ENCODE peak calls at places on chromosomes 7 and 10, in ten cellular contexts. J is ecto neural progenitor cell, V is NCI-H748 treated with DMSO at 0.1 percent for 48 hours, C is H9, G is T follicular helper cell, H is GM04504, R is KBM-7, M is NCI-H460, W is left cardiac atrium, Z is HL-60. B is an unnamed sample.

GRCh38 chr10:86819567-86819966 is 63.1 kb downstream of the BMPR1A start:
- DNase-seq in J (no peak), V (no peak), C (no peak), G (no peak), H (no peak), R (no peak), M (no peak), W (no peak), Z (no peak), B (no peak)

GRCh38 chr7:32479574-32480200 is 10.5 kb downstream of the LSM5 start:
- DNase-seq in J (no peak), V (peak; percentile 26), C (no peak), G (no peak), H (no peak), R (peak; percentile 45), M (peak; percentile 55), W (no peak), Z (no peak), B (peak; percentile 71)

GRCh38 chr7:52705768-52706167 is 329.7 kb upstream of the POM121L12 start:
- DNase-seq in J (no peak), V (no peak), C (no peak), G (no peak), H (no peak), R (no peak), M (no peak), W (no peak), Z (no peak), B (no peak)

GRCh38 chr10:4983615-4984216 is 19.9 kb downstream of the AKR1C2 start:
- DNase-seq in J (no peak), V (no peak), C (no peak), G (no peak), H (no peak), R (no peak), M (no peak), W (no peak), Z (no peak), B (no peak)

GRCh38 chr7:2701832-2702593 is 14.0 kb downstream of the AMZ1 start:
- DNase-seq in J (no peak), V (no peak), C (no peak), G (no peak), H (peak; percentile 33), R (no peak), M (peak; percentile 16), W (peak; percentile 65), Z (no peak), B (peak; percentile 56)

GRCh38 chr7:140857048-140857447 is 67.7 kb downstream of the BRAF start:
- DNase-seq in J (no peak), V (no peak), C (no peak), G (no peak), H (no peak), R (no peak), M (no peak), W (no peak), Z (no peak), B (no peak)

GRCh38 chr10:126177414-126178030 is 210.8 kb downstream of the ADAM12 start:
- DNase-seq in J (no peak), V (no peak), C (no peak), G (no peak), H (no peak), R (no peak), M (no peak), W (no peak), Z (no peak), B (no peak)

GRCh38 chr10:71747808-71748523 is 25.4 kb downstream of the VSIR start:
- DNase-seq in J (no peak), V (no peak), C (no peak), G (no peak), H (no peak), R (peak; percentile 92), M (no peak), W (no peak), Z (peak; percentile 82), B (no peak)

GRCh38 chr7:90212149-90212495 is 582 bp downstream of the STEAP2 start:
- DNase-seq in J (no peak), V (no peak), C (no peak), G (no peak), H (no peak), R (peak; percentile 1), M (no peak), W (no peak), Z (no peak), B (no peak)

GRCh38 chr7:24980695-24981543 is 941 bp upstream of the OSBPL3 start:
- DNase-seq in J (no peak), V (no peak), C (peak; percentile 49), G (peak; percentile 6), H (no peak), R (no peak), M (no peak), W (peak; percentile 30), Z (no peak), B (peak; percentile 48)

GRCh38 chr7:24456526-24457214 is 116.6 kb upstream of the PALS2 start:
- DNase-seq in J (no peak), V (no peak), C (no peak), G (no peak), H (no peak), R (no peak), M (no peak), W (no peak), Z (no peak), B (no peak)

GRCh38 chr7:875051-875450 is 1.3 kb upstream of the GET4 start:
- DNase-seq in J (no peak), V (no peak), C (no peak), G (no peak), H (no peak), R (no peak), M (no peak), W (no peak), Z (no peak), B (no peak)

GRCh38 chr10:25384618-25385017 is 209.8 kb downstream of the GPR158 start:
- DNase-seq in J (no peak), V (no peak), C (no peak), G (no peak), H (no peak), R (no peak), M (no peak), W (no peak), Z (no peak), B (no peak)

GRCh38 chr7:113100091-113100723 is 13.6 kb upstream of the GPR85 start:
- DNase-seq in J (no peak), V (no peak), C (no peak), G (no peak), H (no peak), R (peak; percentile 60), M (no peak), W (peak; percentile 46), Z (no peak), B (no peak)

GRCh38 chr7:68107968-68108367 is 1111.3 kb downstream of the TYW1 start:
- DNase-seq in J (no peak), V (no peak), C (no peak), G (no peak), H (no peak), R (no peak), M (no peak), W (no peak), Z (no peak), B (peak; percentile 41)

B was measured in GM03348.